ENCODE peak calls at places on chromosome 12, in five cellular contexts. S is fibroblast of lung, W is hepatocyte, G is colonic mucosa, T is MG63. B is an unnamed sample.
A peak's percentile ranks its signal among the peaks of the same experiment; 100 is the strongest.

GRCh38 chr12:56129210-56129691 is 1.2 kb downstream of the ESYT1 start:
- DNase-seq in G (peak; percentile 74), T (peak; percentile 77), S (peak; percentile 30), W (peak; percentile 76), B (peak; percentile 84)

GRCh38 chr12:109793411-109793810 is 39.8 kb downstream of the TRPV4 start:
- DNase-seq in T (no peak), G (no peak), W (no peak), S (no peak), B (no peak)

GRCh38 chr12:51392556-51393237 is 1.5 kb upstream of the GALNT6 start:
- DNase-seq in W (peak; percentile 68), S (peak; percentile 66), G (no peak), T (no peak), B (no peak)

GRCh38 chr12:71397433-71397954 is 42.1 kb upstream of the LGR5 start:
- DNase-seq in W (no peak), T (no peak), G (no peak), S (no peak), B (peak; percentile 18)

GRCh38 chr12:47818701-47819543 is 781 bp downstream of the HDAC7 start:
- DNase-seq in W (peak; percentile 71), G (peak; percentile 79), S (no peak), T (peak; percentile 73), B (peak; percentile 76)

GRCh38 chr12:116172224-116172849 is 105.2 kb downstream of the MED13L start:
- DNase-seq in S (no peak), G (no peak), T (no peak), W (no peak), B (no peak)

GRCh38 chr12:16605666-16606116 is 271 bp downstream of the LMO3 start:
- DNase-seq in T (peak; percentile 12), G (no peak), W (no peak), S (peak; percentile 31), B (no peak)

GRCh38 chr12:101459642-101460346 is 15.3 kb upstream of the SPIC start:
- DNase-seq in W (peak; percentile 42), T (peak; percentile 84), S (peak; percentile 34), G (peak; percentile 29), B (peak; percentile 12)

GRCh38 chr12:49092086-49092815 is 2.4 kb downstream of the DHH start:
- DNase-seq in T (no peak), W (peak; percentile 47), G (no peak), S (no peak), B (peak; percentile 78)
- H3K4me3 ChIP-seq in T (no peak overlapping the region), W (no peak overlapping the region), G (no peak overlapping the region), S (peak overlapping the region; percentile 35), B (peak overlapping the region; percentile 41)

GRCh38 chr12:126087692-126088091 is 1022.5 kb downstream of the AACS start:
- DNase-seq in W (no peak), T (no peak), G (no peak), S (no peak), B (no peak)
- H3K4me3 ChIP-seq in W (no peak overlapping the region), T (no peak overlapping the region), G (no peak overlapping the region), S (no peak overlapping the region), B (no peak overlapping the region)

DNA sequence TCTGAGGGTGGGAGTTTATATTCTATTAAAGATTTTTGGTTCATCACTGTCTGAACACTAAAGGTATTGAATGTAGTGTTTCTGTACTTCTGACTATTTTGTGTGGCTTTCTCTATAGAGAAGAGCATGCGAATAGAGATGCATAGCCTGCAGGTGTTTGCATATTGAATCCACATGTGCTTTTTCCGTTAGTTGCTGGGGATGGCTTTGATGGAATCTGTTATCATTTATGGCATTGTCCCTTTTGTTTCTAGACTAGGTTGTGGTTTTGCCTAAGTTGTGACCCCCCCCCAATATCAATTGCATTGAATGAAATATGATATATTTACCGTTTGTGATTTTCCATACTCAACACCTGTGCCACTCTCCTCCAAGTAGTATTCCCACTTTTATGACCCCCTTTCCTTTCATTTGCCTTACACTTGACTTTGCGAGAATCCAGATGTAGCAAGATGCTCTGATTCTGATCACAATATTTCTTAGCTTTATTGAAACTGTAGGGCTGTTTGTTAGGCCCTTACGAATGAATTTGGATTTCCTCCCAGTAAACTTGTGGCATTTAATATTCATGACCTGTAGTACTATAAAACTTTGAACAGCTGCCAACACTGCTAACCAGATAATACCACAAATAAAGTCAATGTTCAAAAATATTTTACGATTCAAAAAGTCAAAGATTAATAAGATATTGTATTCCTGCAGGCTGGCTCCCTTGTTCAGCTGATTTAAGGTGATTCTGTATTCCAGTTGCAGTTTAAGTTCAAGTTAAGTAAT is 176.4 kb downstream of the TMTC2 start:
- DNase-seq in S (no peak), G (no peak), W (no peak), T (no peak), B (peak; percentile 7)
- H3K4me3 ChIP-seq in S (no peak overlapping the region), G (no peak overlapping the region), W (no peak overlapping the region), T (no peak overlapping the region), B (no peak overlapping the region)

GRCh38 chr12:76787689-76788088 is 23.8 kb downstream of the ZDHHC17 start:
- DNase-seq in G (no peak), T (no peak), W (no peak), S (no peak), B (no peak)

GRCh38 chr12:76786986-76787385 is 23.1 kb downstream of the ZDHHC17 start:
- DNase-seq in T (no peak), G (no peak), S (no peak), W (no peak), B (no peak)

GRCh38 chr12:76792828-76793227 is 28.9 kb downstream of the ZDHHC17 start:
- DNase-seq in T (no peak), S (no peak), G (no peak), W (no peak), B (no peak)

GRCh38 chr12:76790564-76791552 is 26.9 kb downstream of the ZDHHC17 start:
- DNase-seq in G (no peak), W (peak; percentile 41), T (no peak), S (peak; percentile 52), B (no peak)

GRCh38 chr12:76789335-76790050 is 25.6 kb downstream of the ZDHHC17 start:
- DNase-seq in T (no peak), S (no peak), W (no peak), G (no peak), B (no peak)
- H3K4me3 ChIP-seq in T (no peak overlapping the region), S (no peak overlapping the region), W (no peak overlapping the region), G (no peak overlapping the region), B (no peak overlapping the region)

DNA sequence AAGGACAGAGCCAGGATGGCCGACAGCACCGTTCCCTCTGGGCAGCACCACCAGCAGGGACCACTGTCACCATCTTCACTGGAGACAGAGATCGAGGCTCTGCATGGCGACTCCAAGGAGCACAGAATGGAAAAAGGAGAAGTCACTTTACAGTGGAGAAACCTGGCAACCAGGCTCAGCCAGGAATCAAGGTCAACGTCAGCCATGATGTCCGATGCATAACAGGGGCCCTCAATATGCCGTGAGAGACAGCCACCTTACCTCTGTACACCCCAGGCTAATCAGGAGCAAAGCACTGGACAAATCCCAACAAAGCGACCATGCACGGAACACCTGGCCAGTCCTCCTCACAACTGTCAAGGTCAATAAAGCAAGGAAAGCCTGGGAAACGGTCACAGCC is 20.6 kb upstream of the SFSWAP start:
- DNase-seq in S (no peak), T (no peak), W (no peak), G (no peak), B (no peak)
- H3K4me3 ChIP-seq in S (no peak overlapping the region), T (no peak overlapping the region), W (no peak overlapping the region), G (no peak overlapping the region), B (no peak overlapping the region)

GRCh38 chr12:123390415-123391093 is 6.6 kb downstream of the KMT5A start:
- DNase-seq in W (no peak), S (no peak), G (no peak), T (no peak), B (peak; percentile 40)
- H3K4me3 ChIP-seq in W (no peak overlapping the region), S (peak overlapping the region; percentile 54), G (peak overlapping the region; percentile 63), T (peak overlapping the region; percentile 68), B (peak overlapping the region; percentile 70)

GRCh38 chr12:94870511-94870910 is 133.0 kb downstream of the NDUFA12 start:
- DNase-seq in W (no peak), S (no peak), T (no peak), G (no peak), B (no peak)
- H3K4me3 ChIP-seq in W (no peak overlapping the region), S (no peak overlapping the region), T (no peak overlapping the region), G (no peak overlapping the region), B (no peak overlapping the region)